ENCODE peak calls at places on chromosomes 5 and 9, in nine cellular contexts. V is SW480, J is Daoy, R is NCI-H748 treated with DMSO at 0.1 percent for 48 hours, B is cardiac fibroblast, W is ecto neural progenitor cell, O is H9, P is dorsolateral prefrontal cortex, H is ACHN. Z is an unnamed sample.
A peak's percentile ranks its signal among the peaks of the same experiment; 100 is the strongest.

GRCh38 chr9:124621371-124622328 is 114.5 kb upstream of the NR5A1 start:
- DNase-seq in V (no peak), J (peak; percentile 82), R (no peak), B (peak; percentile 34), W (no peak), O (no peak), P (no peak), H (peak; percentile 83), Z (no peak)

GRCh38 chr5:453725-454481 is 10.9 kb downstream of the EXOC3 start:
- DNase-seq in V (no peak), J (no peak), R (no peak), B (no peak), W (no peak), O (peak; percentile 25), P (peak; percentile 7), H (no peak), Z (no peak)

GRCh38 chr9:136539427-136540412 is 6.1 kb downstream of the NOTCH1 start:
- DNase-seq in V (peak; percentile 90), J (peak; percentile 77), R (no peak), B (peak; percentile 87), W (no peak), O (peak; percentile 88), P (no peak), H (no peak), Z (no peak)

GRCh38 chr9:80994892-80995291 is 694.5 kb downstream of the TLE1 start:
- DNase-seq in V (no peak), J (peak; percentile 41), R (no peak), B (peak; percentile 86), W (no peak), O (no peak), P (no peak), H (no peak), Z (no peak)

GRCh38 chr5:120297621-120298020 is 166.5 kb upstream of the PRR16 start:
- DNase-seq in V (no peak), J (no peak), R (no peak), B (peak; percentile 29), W (no peak), O (no peak), P (no peak), H (no peak), Z (no peak)

GRCh38 chr9:70229579-70229978 is 29.2 kb upstream of the SMC5 start:
- DNase-seq in V (peak; percentile 14), J (peak; percentile 21), R (peak; percentile 67), B (peak; percentile 73), W (no peak), O (no peak), P (no peak), H (peak; percentile 33), Z (no peak)

GRCh38 chr5:82584631-82585030 is 306.5 kb upstream of the RPS23 start:
- DNase-seq in V (no peak), J (no peak), R (no peak), B (no peak), W (no peak), O (no peak), P (no peak), H (no peak), Z (no peak)

GRCh38 chr9:131963087-131963715 is 116.5 kb downstream of the MED27 start:
- DNase-seq in V (no peak), J (no peak), R (no peak), B (no peak), W (no peak), O (no peak), P (no peak), H (no peak), Z (no peak)

GRCh38 chr5:141840826-141841360 is 37.3 kb downstream of the PCDH1 start:
- DNase-seq in V (no peak), J (no peak), R (no peak), B (no peak), W (no peak), O (no peak), P (no peak), H (no peak), Z (no peak)

GRCh38 chr5:79561525-79561893 is 47.6 kb upstream of the HOMER1 start:
- DNase-seq in V (no peak), J (no peak), R (no peak), B (no peak), W (no peak), O (no peak), P (no peak), H (no peak), Z (no peak)